ENCODE peak calls at places on chromosome 17, in seven cellular contexts. One of them, this sample, is unnamed.

GRCh38 chr17:45221081-45221996 is at the start of gene FMNL1:
- DNase-seq in hepatocyte: no peak
- DNase-seq in psoas muscle: peak
- DNase-seq in HFF-Myc: no peak
- DNase-seq in CD8-positive, alpha-beta T cell: peak
- DNase-seq in cardiac muscle cell: no peak
- DNase-seq in gastrocnemius medialis: no peak
- DNase-seq in this sample: peak

GRCh38 chr17:9183297-9183696 is 162.0 kb downstream of the NTN1 start:
- DNase-seq in HFF-Myc: no peak
- DNase-seq in hepatocyte: no peak
- DNase-seq in CD8-positive, alpha-beta T cell: no peak
- DNase-seq in cardiac muscle cell: no peak
- DNase-seq in gastrocnemius medialis: no peak
- DNase-seq in psoas muscle: no peak
- DNase-seq in this sample: no peak

GRCh38 chr17:49588312-49588711 is 12.6 kb downstream of the NXPH3 start:
- DNase-seq in psoas muscle: no peak
- DNase-seq in hepatocyte: no peak
- DNase-seq in CD8-positive, alpha-beta T cell: no peak
- DNase-seq in HFF-Myc: no peak
- DNase-seq in cardiac muscle cell: no peak
- DNase-seq in gastrocnemius medialis: no peak
- DNase-seq in this sample: no peak

GRCh38 chr17:75639327-75639726 is 6.1 kb downstream of the SMIM5 start:
- DNase-seq in cardiac muscle cell: no peak
- DNase-seq in CD8-positive, alpha-beta T cell: no peak
- DNase-seq in psoas muscle: no peak
- DNase-seq in gastrocnemius medialis: no peak
- DNase-seq in hepatocyte: no peak
- DNase-seq in HFF-Myc: no peak
- DNase-seq in this sample: no peak

GRCh38 chr17:34163681-34164080 is 91.4 kb upstream of the CCL2 start:
- DNase-seq in hepatocyte: peak
- DNase-seq in gastrocnemius medialis: no peak
- DNase-seq in psoas muscle: no peak
- DNase-seq in CD8-positive, alpha-beta T cell: no peak
- DNase-seq in HFF-Myc: no peak
- DNase-seq in cardiac muscle cell: peak
- DNase-seq in this sample: no peak

GRCh38 chr17:8366231-8366630 is 10.3 kb downstream of the KRABD2 start:
- DNase-seq in gastrocnemius medialis: no peak
- DNase-seq in cardiac muscle cell: no peak
- DNase-seq in CD8-positive, alpha-beta T cell: no peak
- DNase-seq in hepatocyte: no peak
- DNase-seq in psoas muscle: no peak
- DNase-seq in HFF-Myc: no peak
- DNase-seq in this sample: no peak

GRCh38 chr17:48100160-48100559 is 1.1 kb downstream of the CBX1 start:
- DNase-seq in cardiac muscle cell: no peak
- DNase-seq in psoas muscle: no peak
- DNase-seq in HFF-Myc: no peak
- DNase-seq in hepatocyte: no peak
- DNase-seq in gastrocnemius medialis: no peak
- DNase-seq in CD8-positive, alpha-beta T cell: no peak
- DNase-seq in this sample: no peak

GRCh38 chr17:34081269-34081668 is 173.8 kb upstream of the CCL2 start:
- DNase-seq in psoas muscle: no peak
- DNase-seq in HFF-Myc: no peak
- DNase-seq in gastrocnemius medialis: no peak
- DNase-seq in cardiac muscle cell: peak
- DNase-seq in hepatocyte: peak
- DNase-seq in CD8-positive, alpha-beta T cell: no peak
- DNase-seq in this sample: no peak

GRCh38 chr17:29048440-29049360 is 5.8 kb downstream of the PIPOX start:
- DNase-seq in psoas muscle: no peak
- DNase-seq in HFF-Myc: no peak
- DNase-seq in CD8-positive, alpha-beta T cell: no peak
- DNase-seq in gastrocnemius medialis: no peak
- DNase-seq in hepatocyte: peak
- DNase-seq in cardiac muscle cell: peak
- DNase-seq in this sample: no peak

GRCh38 chr17:75285123-75285522 is 4.1 kb downstream of the SLC25A19 start:
- DNase-seq in psoas muscle: no peak
- DNase-seq in gastrocnemius medialis: no peak
- DNase-seq in cardiac muscle cell: no peak
- DNase-seq in HFF-Myc: no peak
- DNase-seq in hepatocyte: no peak
- DNase-seq in CD8-positive, alpha-beta T cell: no peak
- DNase-seq in this sample: no peak

GRCh38 chr17:8151641-8152111 is 528 bp downstream of the PER1 start:
- DNase-seq in psoas muscle: peak
- DNase-seq in hepatocyte: peak
- DNase-seq in HFF-Myc: no peak
- DNase-seq in CD8-positive, alpha-beta T cell: no peak
- DNase-seq in gastrocnemius medialis: peak
- DNase-seq in cardiac muscle cell: peak
- DNase-seq in this sample: peak

GRCh38 chr17:75558666-75559530 is 28.7 kb upstream of the MYO15B start:
- DNase-seq in hepatocyte: no peak
- DNase-seq in psoas muscle: no peak
- DNase-seq in CD8-positive, alpha-beta T cell: no peak
- DNase-seq in gastrocnemius medialis: no peak
- DNase-seq in cardiac muscle cell: no peak
- DNase-seq in HFF-Myc: no peak
- DNase-seq in this sample: no peak

GRCh38 chr17:4074831-4075495 is 67.9 kb downstream of the ZZEF1 start:
- DNase-seq in gastrocnemius medialis: no peak
- DNase-seq in hepatocyte: peak
- DNase-seq in CD8-positive, alpha-beta T cell: no peak
- DNase-seq in HFF-Myc: peak
- DNase-seq in psoas muscle: no peak
- DNase-seq in cardiac muscle cell: peak
- DNase-seq in this sample: no peak

GRCh38 chr17:71631483-71631882 is 489.3 kb upstream of the SOX9 start:
- DNase-seq in cardiac muscle cell: no peak
- DNase-seq in psoas muscle: no peak
- DNase-seq in CD8-positive, alpha-beta T cell: no peak
- DNase-seq in gastrocnemius medialis: no peak
- DNase-seq in HFF-Myc: no peak
- DNase-seq in hepatocyte: no peak
- DNase-seq in this sample: no peak

GRCh38 chr17:45234641-45235040 is 13.0 kb downstream of the FMNL1 start:
- DNase-seq in psoas muscle: no peak
- DNase-seq in cardiac muscle cell: peak
- DNase-seq in HFF-Myc: no peak
- DNase-seq in hepatocyte: no peak
- DNase-seq in gastrocnemius medialis: no peak
- DNase-seq in CD8-positive, alpha-beta T cell: no peak
- DNase-seq in this sample: no peak

GRCh38 chr17:80002690-80003490 is 32.8 kb downstream of the TBC1D16 start:
- DNase-seq in cardiac muscle cell: no peak
- DNase-seq in hepatocyte: peak
- DNase-seq in CD8-positive, alpha-beta T cell: no peak
- DNase-seq in psoas muscle: no peak
- DNase-seq in HFF-Myc: no peak
- DNase-seq in gastrocnemius medialis: no peak
- DNase-seq in this sample: no peak

DNA sequence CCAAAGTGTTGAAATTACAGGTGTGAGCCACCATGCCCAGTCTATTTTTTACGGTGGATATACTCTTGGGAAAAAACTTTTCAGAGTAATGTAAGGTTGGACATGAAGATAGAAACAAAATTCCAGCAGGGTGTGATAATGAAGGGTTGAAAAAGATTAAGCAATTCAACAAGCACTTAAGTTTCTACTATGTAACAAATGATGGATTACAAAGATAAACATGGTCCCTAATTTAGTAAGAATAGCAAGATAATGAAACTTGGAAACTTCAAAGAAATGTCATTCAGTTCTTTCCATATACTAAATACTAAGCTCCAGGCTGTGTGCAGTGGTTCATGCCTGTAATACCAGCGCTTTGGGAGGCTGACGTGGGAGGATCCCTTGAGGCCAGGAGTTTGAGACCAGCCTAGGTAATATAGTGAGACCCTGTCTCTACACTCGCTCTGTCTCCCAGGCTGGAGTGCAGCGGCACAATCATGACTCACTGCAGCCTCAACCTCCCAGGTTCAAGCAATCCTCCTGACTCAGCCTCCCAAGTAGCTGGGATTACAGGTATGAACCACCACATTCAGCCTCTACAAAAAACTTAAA is 31.0 kb downstream of the PSMD12 start:
- DNase-seq in hepatocyte: no peak
- DNase-seq in psoas muscle: no peak
- DNase-seq in gastrocnemius medialis: no peak
- DNase-seq in cardiac muscle cell: no peak
- DNase-seq in HFF-Myc: no peak
- DNase-seq in CD8-positive, alpha-beta T cell: no peak
- DNase-seq in this sample: no peak
- TF ChIP-seq CTCF in hepatocyte: no peak
- TF ChIP-seq CTCF in psoas muscle: no peak
- TF ChIP-seq CTCF in gastrocnemius medialis: no peak
- TF ChIP-seq CTCF in cardiac muscle cell: no peak
- TF ChIP-seq CTCF in HFF-Myc: no peak
- TF ChIP-seq CTCF in CD8-positive, alpha-beta T cell: no peak
- TF ChIP-seq CTCF in this sample: no peak

GRCh38 chr17:44083250-44083849 is 12.8 kb downstream of the G6PC3 start:
- DNase-seq in gastrocnemius medialis: no peak
- DNase-seq in CD8-positive, alpha-beta T cell: no peak
- DNase-seq in psoas muscle: no peak
- DNase-seq in HFF-Myc: no peak
- DNase-seq in cardiac muscle cell: no peak
- DNase-seq in hepatocyte: no peak
- DNase-seq in this sample: no peak

GRCh38 chr17:44082206-44082605 is 11.7 kb downstream of the G6PC3 start:
- DNase-seq in hepatocyte: no peak
- DNase-seq in cardiac muscle cell: no peak
- DNase-seq in HFF-Myc: no peak
- DNase-seq in gastrocnemius medialis: no peak
- DNase-seq in psoas muscle: no peak
- DNase-seq in CD8-positive, alpha-beta T cell: no peak
- DNase-seq in this sample: no peak

GRCh38 chr17:44081681-44082080 is 11.1 kb downstream of the G6PC3 start:
- DNase-seq in psoas muscle: no peak
- DNase-seq in gastrocnemius medialis: no peak
- DNase-seq in cardiac muscle cell: no peak
- DNase-seq in hepatocyte: no peak
- DNase-seq in HFF-Myc: no peak
- DNase-seq in CD8-positive, alpha-beta T cell: no peak
- DNase-seq in this sample: no peak

GRCh38 chr17:44084921-44085320 is 14.4 kb downstream of the G6PC3 start:
- DNase-seq in CD8-positive, alpha-beta T cell: no peak
- DNase-seq in gastrocnemius medialis: no peak
- DNase-seq in HFF-Myc: no peak
- DNase-seq in psoas muscle: no peak
- DNase-seq in cardiac muscle cell: no peak
- DNase-seq in hepatocyte: no peak
- DNase-seq in this sample: no peak

GRCh38 chr17:44084131-44084538 is 13.6 kb downstream of the G6PC3 start:
- DNase-seq in cardiac muscle cell: no peak
- DNase-seq in CD8-positive, alpha-beta T cell: no peak
- DNase-seq in hepatocyte: no peak
- DNase-seq in HFF-Myc: no peak
- DNase-seq in gastrocnemius medialis: no peak
- DNase-seq in psoas muscle: no peak
- DNase-seq in this sample: no peak
- TF ChIP-seq CTCF in cardiac muscle cell: peak
- TF ChIP-seq CTCF in CD8-positive, alpha-beta T cell: no peak
- TF ChIP-seq CTCF in hepatocyte: peak
- TF ChIP-seq CTCF in HFF-Myc: peak
- TF ChIP-seq CTCF in gastrocnemius medialis: no peak
- TF ChIP-seq CTCF in psoas muscle: no peak
- TF ChIP-seq CTCF in this sample: peak

DNA sequence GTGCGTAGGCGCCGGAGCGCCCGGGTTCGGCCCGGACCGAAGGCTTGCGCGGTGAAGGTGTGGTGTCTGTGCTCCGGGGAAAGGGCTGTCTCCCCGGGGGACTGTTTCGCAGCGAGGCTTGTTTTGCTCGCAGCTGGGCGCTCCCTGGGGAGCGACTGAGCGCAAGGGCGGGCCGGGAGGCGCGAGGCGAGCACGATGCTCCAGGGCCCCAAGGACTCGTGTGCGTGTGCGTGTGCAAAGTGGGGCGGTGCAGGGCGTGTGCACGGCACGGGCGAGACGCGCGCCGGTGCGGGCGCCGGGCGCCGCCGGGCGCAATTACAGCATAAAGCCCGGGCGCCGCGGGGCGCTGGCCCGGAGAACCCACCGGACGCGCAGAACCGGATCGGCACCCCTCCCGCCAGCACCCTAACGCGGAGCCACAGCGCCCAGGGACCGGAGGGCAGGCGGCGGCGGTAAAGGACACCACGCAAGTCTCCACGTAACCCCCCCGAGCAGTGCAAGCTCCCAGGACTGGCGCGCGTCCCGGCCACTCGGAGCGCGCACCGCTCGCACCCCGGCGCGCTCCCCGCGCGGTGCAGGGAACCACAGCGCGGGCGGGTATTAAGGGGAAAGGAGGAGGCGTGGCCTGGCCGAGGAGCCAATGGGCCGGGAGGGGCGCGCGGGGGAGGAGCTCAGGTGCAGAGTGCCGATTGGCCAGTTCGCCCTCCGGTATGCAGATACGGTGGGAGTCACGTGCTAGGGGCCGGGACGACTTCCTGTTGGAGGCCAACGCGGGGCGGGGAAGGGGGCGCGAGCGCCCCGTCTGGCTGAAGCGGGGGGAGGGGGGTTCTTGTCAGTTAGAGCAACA is at the start of gene TNRC6C:
- DNase-seq in gastrocnemius medialis: peak
- DNase-seq in hepatocyte: peak
- DNase-seq in HFF-Myc: peak
- DNase-seq in cardiac muscle cell: peak
- DNase-seq in psoas muscle: peak
- DNase-seq in CD8-positive, alpha-beta T cell: peak
- DNase-seq in this sample: peak
- TF ChIP-seq CTCF in gastrocnemius medialis: peak
- TF ChIP-seq CTCF in hepatocyte: peak
- TF ChIP-seq CTCF in HFF-Myc: no peak
- TF ChIP-seq CTCF in cardiac muscle cell: peak
- TF ChIP-seq CTCF in psoas muscle: peak
- TF ChIP-seq CTCF in CD8-positive, alpha-beta T cell: no peak
- TF ChIP-seq CTCF in this sample: no peak

GRCh38 chr17:35766903-35767510 is 6.3 kb downstream of the C17orf50 start:
- DNase-seq in psoas muscle: no peak
- DNase-seq in HFF-Myc: no peak
- DNase-seq in gastrocnemius medialis: no peak
- DNase-seq in hepatocyte: peak
- DNase-seq in CD8-positive, alpha-beta T cell: no peak
- DNase-seq in cardiac muscle cell: peak
- DNase-seq in this sample: no peak

GRCh38 chr17:35773129-35773528 is 12.4 kb downstream of the C17orf50 start:
- DNase-seq in hepatocyte: no peak
- DNase-seq in cardiac muscle cell: no peak
- DNase-seq in gastrocnemius medialis: no peak
- DNase-seq in HFF-Myc: no peak
- DNase-seq in psoas muscle: no peak
- DNase-seq in CD8-positive, alpha-beta T cell: no peak
- DNase-seq in this sample: no peak

GRCh38 chr17:35768796-35769195 is 8.1 kb downstream of the C17orf50 start:
- DNase-seq in hepatocyte: no peak
- DNase-seq in CD8-positive, alpha-beta T cell: no peak
- DNase-seq in psoas muscle: no peak
- DNase-seq in cardiac muscle cell: no peak
- DNase-seq in HFF-Myc: no peak
- DNase-seq in gastrocnemius medialis: no peak
- DNase-seq in this sample: no peak

GRCh38 chr17:35766489-35766877 is 5.8 kb downstream of the C17orf50 start:
- DNase-seq in psoas muscle: no peak
- DNase-seq in hepatocyte: no peak
- DNase-seq in cardiac muscle cell: no peak
- DNase-seq in CD8-positive, alpha-beta T cell: no peak
- DNase-seq in HFF-Myc: no peak
- DNase-seq in gastrocnemius medialis: no peak
- DNase-seq in this sample: no peak

GRCh38 chr17:35769895-35770486 is 9.3 kb downstream of the C17orf50 start:
- DNase-seq in hepatocyte: no peak
- DNase-seq in HFF-Myc: no peak
- DNase-seq in gastrocnemius medialis: no peak
- DNase-seq in cardiac muscle cell: no peak
- DNase-seq in psoas muscle: no peak
- DNase-seq in CD8-positive, alpha-beta T cell: no peak
- DNase-seq in this sample: no peak
- TF ChIP-seq CTCF in hepatocyte: peak
- TF ChIP-seq CTCF in HFF-Myc: peak
- TF ChIP-seq CTCF in gastrocnemius medialis: no peak
- TF ChIP-seq CTCF in cardiac muscle cell: peak
- TF ChIP-seq CTCF in psoas muscle: no peak
- TF ChIP-seq CTCF in CD8-positive, alpha-beta T cell: no peak
- TF ChIP-seq CTCF in this sample: no peak

This sample was measured in CD14-positive monocyte.